ENCODE peak calls at places on chromosomes 16 and 17, in ten cellular contexts. D, C, V, X, B, Y, T, I, A and N are unnamed samples.

GRCh38 chr17:60073063-60073462 is 5.7 kb downstream of the HEATR6 start:
- DNase-seq in C (no peak), T (no peak), X (no peak), I (no peak), Y (no peak), V (no peak), B (no peak), D (no peak), A (no peak), N (no peak)

GRCh38 chr16:88437367-88437964 is 15.6 kb upstream of the ZFPM1 start:
- DNase-seq in A (peak), X (no peak), C (peak), Y (no peak), B (peak), D (no peak), I (peak), V (peak), T (no peak), N (peak)

GRCh38 chr16:58176608-58177346 is 21.1 kb downstream of the CSNK2A2 start:
- DNase-seq in Y (no peak), I (no peak), T (no peak), D (no peak), V (no peak), A (no peak), X (no peak), C (no peak), B (no peak), N (no peak)

GRCh38 chr16:51392651-51393187 is 241.6 kb upstream of the SALL1 start:
- DNase-seq in A (peak), I (peak), B (no peak), X (peak), C (no peak), D (peak), T (no peak), Y (peak), V (peak), N (no peak)

GRCh38 chr17:33086041-33086440 is 94.4 kb downstream of the SPACA3 start:
- DNase-seq in T (no peak), A (no peak), I (no peak), V (no peak), B (no peak), X (no peak), Y (no peak), D (no peak), C (no peak), N (no peak)

GRCh38 chr17:79446347-79446746 is 164.5 kb downstream of the RBFOX3 start:
- DNase-seq in C (no peak), V (no peak), T (no peak), D (no peak), Y (no peak), I (no peak), B (no peak), A (no peak), X (no peak), N (no peak)

GRCh38 chr16:85543536-85543935 is 69.6 kb upstream of the GSE1 start:
- DNase-seq in V (no peak), X (no peak), D (no peak), Y (no peak), A (no peak), T (no peak), B (no peak), I (no peak), C (no peak), N (no peak)

GRCh38 chr17:2688351-2689342 is 22.9 kb downstream of the CLUH start:
- DNase-seq in D (no peak), C (peak), T (no peak), I (no peak), B (no peak), V (no peak), Y (no peak), A (no peak), X (no peak), N (peak)

GRCh38 chr17:27618417-27618816 is 12.6 kb upstream of the LGALS9 start:
- DNase-seq in V (no peak), B (no peak), C (no peak), T (no peak), I (no peak), A (no peak), D (no peak), X (no peak), Y (no peak), N (no peak)

GRCh38 chr17:49386373-49386772 is 24.3 kb upstream of the ZNF652 start:
- DNase-seq in T (no peak), C (no peak), Y (no peak), V (no peak), B (no peak), I (no peak), A (no peak), X (no peak), D (no peak), N (no peak)

GRCh38 chr16:87076950-87077749 is 240.0 kb downstream of the C16orf95 start:
- DNase-seq in V (peak), C (peak), D (peak), Y (peak), T (no peak), X (no peak), B (no peak), A (peak), I (peak), N (peak)

GRCh38 chr17:56812971-56813388 is 20.7 kb downstream of the C17orf67 start:
- DNase-seq in V (no peak), X (no peak), T (no peak), C (no peak), D (no peak), Y (no peak), A (no peak), B (peak), I (no peak), N (no peak)

GRCh38 chr17:333626-334396 is 18.8 kb downstream of the RPH3AL start:
- DNase-seq in T (no peak), I (peak), D (peak), B (no peak), C (peak), X (no peak), V (peak), Y (peak), A (peak), N (peak)

GRCh38 chr17:31379796-31380195 is 11.7 kb upstream of the RAB11FIP4 start:
- DNase-seq in D (no peak), B (no peak), A (no peak), I (no peak), V (no peak), T (no peak), C (no peak), X (no peak), Y (no peak), N (no peak)

GRCh38 chr17:8253801-8254200 is 4.7 kb downstream of the PFAS start:
- DNase-seq in Y (no peak), D (no peak), T (no peak), V (peak), A (peak), C (peak), X (no peak), I (no peak), B (no peak), N (no peak)

GRCh38 chr17:64920419-64921172 is 1.3 kb upstream of the LRRC37A3 start:
- DNase-seq in X (no peak), Y (no peak), T (no peak), I (no peak), B (no peak), V (no peak), C (no peak), D (no peak), A (peak), N (no peak)

GRCh38 chr17:78650093-78650715 is 73.0 kb upstream of the DNAH17 start:
- DNase-seq in D (no peak), C (no peak), V (no peak), T (no peak), B (no peak), I (no peak), Y (no peak), X (no peak), A (no peak), N (no peak)

GRCh38 chr17:31085563-31085962 is 9.2 kb upstream of the NF1 start:
- DNase-seq in Y (peak), V (no peak), T (no peak), C (no peak), B (no peak), A (peak), D (no peak), I (no peak), X (no peak), N (no peak)

GRCh38 chr16:46859719-46860152 is 24.4 kb upstream of the GPT2 start:
- DNase-seq in A (peak), C (no peak), T (no peak), X (no peak), D (peak), I (no peak), V (no peak), Y (peak), B (no peak), N (no peak)

GRCh38 chr17:82282239-82283207 is 9.0 kb upstream of the CSNK1D start:
- DNase-seq in V (no peak), A (no peak), X (no peak), D (no peak), T (no peak), C (no peak), Y (no peak), I (no peak), B (no peak), N (no peak)

GRCh38 chr17:43771463-43771862 is 7.3 kb downstream of the DUSP3 start:
- DNase-seq in D (no peak), Y (no peak), X (no peak), V (no peak), C (no peak), A (no peak), B (no peak), T (no peak), I (no peak), N (no peak)

GRCh38 chr17:61307905-61308886 is 91.4 kb upstream of the TBX2 start:
- DNase-seq in D (peak), B (no peak), V (no peak), X (peak), Y (peak), I (no peak), T (no peak), C (no peak), A (peak), N (no peak)

GRCh38 chr16:50495673-50496072 is 52.5 kb upstream of the NKD1 start:
- DNase-seq in B (no peak), I (no peak), D (no peak), X (no peak), V (no peak), T (no peak), C (no peak), A (no peak), Y (no peak), N (no peak)

GRCh38 chr17:21452377-21453143 is 76.4 kb downstream of the KCNJ12 start:
- DNase-seq in C (peak), B (no peak), D (peak), A (peak), Y (peak), T (no peak), I (peak), V (peak), X (no peak), N (no peak)

GRCh38 chr17:38457577-38458371 is 29.5 kb downstream of the ARHGAP23 start:
- DNase-seq in X (no peak), A (no peak), Y (no peak), D (no peak), B (no peak), V (no peak), T (no peak), C (no peak), I (no peak), N (no peak)

GRCh38 chr16:65176603-65177002 is 54.7 kb upstream of the CDH11 start:
- DNase-seq in D (peak), A (peak), I (no peak), C (no peak), B (no peak), V (no peak), T (no peak), X (peak), Y (peak), N (no peak)

GRCh38 chr16:90061437-90061836 is 15.7 kb downstream of the PRDM7 start:
- DNase-seq in Y (no peak), X (no peak), T (no peak), C (no peak), D (no peak), I (no peak), B (no peak), A (peak), V (no peak), N (no peak)

GRCh38 chr17:12719948-12720347 is 54.3 kb downstream of the MYOCD start:
- DNase-seq in Y (no peak), D (no peak), A (no peak), T (no peak), I (peak), C (no peak), V (no peak), X (no peak), B (no peak), N (no peak)

GRCh38 chr16:50955311-50955710 is 195.8 kb downstream of the SALL1 start:
- DNase-seq in A (no peak), X (no peak), T (no peak), C (no peak), V (no peak), D (no peak), Y (no peak), I (no peak), B (no peak), N (no peak)

GRCh38 chr17:58247511-58248363 is 9.4 kb downstream of the LPO start:
- DNase-seq in C (no peak), V (no peak), Y (no peak), T (no peak), D (no peak), A (no peak), X (no peak), I (no peak), B (no peak), N (no peak)

GRCh38 chr16:47143329-47143676 is 442 bp downstream of the NETO2 start:
- DNase-seq in A (peak), T (no peak), V (peak), B (peak), I (peak), Y (peak), C (peak), D (no peak), X (no peak), N (peak)

GRCh38 chr17:73325527-73325842 is 13.7 kb upstream of the CDC42EP4 start:
- DNase-seq in D (no peak), T (no peak), C (no peak), X (no peak), I (no peak), B (no peak), A (peak), V (no peak), Y (peak), N (no peak)

GRCh38 chr16:3050487-3050886 is 4.1 kb downstream of the MMP25 start:
- DNase-seq in C (no peak), B (no peak), V (no peak), I (no peak), A (no peak), Y (no peak), D (no peak), X (no peak), T (no peak), N (no peak)

GRCh38 chr17:60168654-60169053 is 18.9 kb downstream of the CA4 start:
- DNase-seq in I (no peak), Y (no peak), T (no peak), C (no peak), V (no peak), X (no peak), B (no peak), D (no peak), A (no peak), N (no peak)

GRCh38 chr16:59591480-59591879 is 857.4 kb upstream of the GOT2 start:
- DNase-seq in X (peak), T (no peak), C (no peak), I (no peak), A (no peak), Y (no peak), B (no peak), V (no peak), D (no peak), N (no peak)
- TF ChIP-seq CTCF in X (no peak), T (no peak), C (peak), I (no peak), A (no peak), Y (peak), B (no peak), V (no peak), D (no peak), N (no peak)

DNA sequence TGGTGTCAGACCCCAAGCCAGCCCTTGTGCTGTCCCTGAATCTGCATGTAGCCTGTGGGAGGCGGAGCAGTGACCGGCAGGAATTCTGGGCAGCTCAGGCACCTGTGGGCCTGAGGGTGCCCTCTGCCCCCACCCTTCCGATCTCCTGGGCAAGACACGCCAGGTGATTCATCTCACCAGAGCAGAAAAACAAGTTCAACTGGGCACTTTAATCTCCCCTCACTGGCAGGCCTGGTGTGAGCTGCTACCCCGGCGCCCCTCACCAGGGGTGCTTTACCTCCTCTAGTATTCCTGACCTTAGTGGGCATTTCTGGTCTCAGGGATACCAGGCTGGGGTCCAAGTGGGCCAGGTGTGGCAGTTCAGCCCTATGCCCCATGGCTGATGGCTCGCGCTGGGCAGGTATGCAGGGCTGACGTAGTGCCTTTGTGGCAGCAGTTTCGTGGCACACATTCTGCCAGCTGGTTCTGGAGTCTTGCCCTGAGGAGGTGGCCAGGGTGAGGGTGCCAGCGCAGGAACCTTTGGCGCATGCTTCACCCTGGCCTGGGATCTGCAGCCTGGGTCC is 6.0 kb downstream of the ERBB2 start:
- DNase-seq in A (no peak), C (no peak), D (no peak), T (peak), Y (no peak), X (no peak), I (no peak), V (no peak), B (no peak), N (no peak)
- TF ChIP-seq CTCF in A (no peak), C (no peak), D (no peak), T (no peak), Y (no peak), X (no peak), I (no peak), V (no peak), B (no peak), N (no peak)

GRCh38 chr17:4738136-4739121 is 1.2 kb upstream of the ZMYND15 start:
- DNase-seq in A (no peak), X (no peak), B (no peak), Y (no peak), D (no peak), V (peak), I (no peak), C (no peak), T (no peak), N (no peak)

GRCh38 chr17:4735825-4736651 is 3.6 kb upstream of the ZMYND15 start:
- DNase-seq in Y (no peak), D (no peak), X (no peak), V (no peak), C (no peak), B (no peak), T (no peak), A (no peak), I (no peak), N (no peak)

GRCh38 chr17:4728124-4728523 is 3.1 kb upstream of the MED11 start:
- DNase-seq in B (no peak), I (no peak), D (no peak), A (no peak), X (no peak), C (no peak), Y (no peak), V (no peak), T (no peak), N (no peak)

GRCh38 chr17:4734857-4735475 is 3.7 kb downstream of the MED11 start:
- DNase-seq in X (no peak), B (no peak), Y (no peak), I (no peak), V (no peak), C (no peak), T (no peak), A (no peak), D (no peak), N (no peak)

GRCh38 chr17:4733073-4733531 is 1.9 kb downstream of the MED11 start:
- DNase-seq in V (no peak), Y (no peak), D (no peak), I (no peak), A (no peak), B (no peak), X (no peak), T (no peak), C (no peak), N (no peak)
- TF ChIP-seq CTCF in V (peak), Y (peak), D (no peak), I (no peak), A (no peak), B (no peak), X (no peak), T (no peak), C (no peak), N (peak)

DNA sequence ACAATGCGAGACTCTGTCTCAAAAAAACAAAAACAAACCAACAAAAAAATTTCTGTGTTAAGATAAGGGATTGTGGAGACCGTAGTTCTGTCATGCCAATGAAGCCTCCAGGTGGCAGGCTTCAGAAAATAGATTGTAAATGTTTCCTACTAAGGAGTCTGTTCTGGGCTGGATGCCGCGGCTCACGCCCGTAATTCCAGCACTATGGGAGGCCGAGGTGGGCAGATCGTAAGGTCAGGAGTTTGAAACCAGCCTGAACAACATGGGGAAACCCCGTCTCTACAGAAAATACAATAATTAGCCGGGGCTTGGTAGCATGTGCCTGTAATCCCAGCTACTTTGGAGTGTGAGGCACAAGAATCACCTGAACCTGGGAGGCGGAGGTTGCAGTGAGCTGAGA is 4.4 kb upstream of the SNX29 start:
- DNase-seq in C (no peak), X (no peak), T (no peak), V (no peak), B (no peak), Y (no peak), I (peak), A (peak), D (no peak), N (no peak)
- TF ChIP-seq CTCF in C (peak), X (no peak), T (no peak), V (peak), B (no peak), Y (peak), I (no peak), A (peak), D (peak), N (peak)

GRCh38 chr17:81236784-81237183 is 2.1 kb downstream of the TEPSIN start:
- DNase-seq in T (no peak), V (no peak), B (no peak), X (no peak), D (no peak), Y (no peak), I (no peak), A (no peak), C (no peak), N (no peak)

GRCh38 chr17:81237591-81238489 is 1.0 kb downstream of the TEPSIN start:
- DNase-seq in X (no peak), B (no peak), V (no peak), C (no peak), A (no peak), T (no peak), D (no peak), Y (no peak), I (no peak), N (no peak)

GRCh38 chr17:81239714-81240555 is 817 bp downstream of the NDUFAF8 start:
- DNase-seq in B (no peak), C (no peak), T (no peak), X (no peak), I (no peak), V (peak), A (no peak), Y (no peak), D (no peak), N (no peak)

GRCh38 chr17:81238815-81239713 is at the start of the genes NDUFAF8 and TEPSIN:
- DNase-seq in X (peak), A (peak), C (peak), I (peak), T (peak), V (peak), Y (peak), D (peak), B (peak), N (peak)

DNA sequence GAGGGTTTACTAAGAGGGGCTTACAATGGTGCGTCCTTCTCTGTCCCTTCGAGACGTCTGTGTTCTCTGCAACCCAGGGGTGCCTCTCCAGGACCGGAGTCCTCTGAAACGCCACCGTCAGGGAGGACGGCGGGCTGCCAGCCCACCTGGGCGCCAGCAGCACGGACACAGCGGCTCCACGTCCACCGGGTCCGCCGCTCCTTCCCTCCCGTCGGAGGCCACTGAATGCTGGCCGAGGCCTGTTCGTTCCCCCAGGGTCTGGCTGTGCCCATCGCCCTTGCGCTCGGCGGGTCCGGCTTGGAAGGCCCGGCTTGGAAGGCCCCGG is 403 bp downstream of the TEPSIN start:
- DNase-seq in I (no peak), C (no peak), X (no peak), A (no peak), D (no peak), Y (no peak), V (no peak), T (no peak), B (no peak), N (no peak)
- TF ChIP-seq CTCF in I (no peak), C (no peak), X (no peak), A (no peak), D (no peak), Y (no peak), V (no peak), T (no peak), B (no peak), N (no peak)

GRCh38 chr16:5044011-5044540 is 10.3 kb upstream of the NAGPA start:
- DNase-seq in T (no peak), D (no peak), Y (no peak), I (no peak), C (no peak), V (no peak), X (no peak), A (no peak), B (no peak), N (no peak)
- TF ChIP-seq CTCF in T (no peak), D (no peak), Y (no peak), I (no peak), C (no peak), V (no peak), X (no peak), A (no peak), B (no peak), N (no peak)